ENCODE peak calls at places on chromosomes 5 and 9, in six cellular contexts. A, T, N, O, P and L are unnamed samples.

GRCh38 chr5:134125195-134126015 is 10.9 kb downstream of the TCF7 start:
- DNase-seq in A (peak), N (peak), O (peak), P (no peak), T (no peak), L (peak)

GRCh38 chr9:105117111-105117682 is 127.3 kb upstream of the SLC44A1 start:
- DNase-seq in A (no peak), N (no peak), O (no peak), T (no peak), P (no peak), L (no peak)

GRCh38 chr9:119412399-119412798 is 43.2 kb upstream of the BRINP1 start:
- DNase-seq in N (no peak), T (no peak), A (no peak), P (no peak), O (no peak), L (no peak)

GRCh38 chr5:68333649-68334549 is 118.3 kb downstream of the PIK3R1 start:
- DNase-seq in O (peak), T (no peak), N (peak), P (no peak), A (no peak), L (peak)

GRCh38 chr5:162274684-162275083 is 207.1 kb downstream of the GABRG2 start:
- DNase-seq in O (no peak), N (no peak), P (no peak), T (no peak), A (no peak), L (no peak)

GRCh38 chr5:35117960-35118359 is 70.2 kb upstream of the AGXT2 start:
- DNase-seq in N (peak), O (no peak), T (no peak), A (no peak), P (no peak), L (peak)

GRCh38 chr5:33120671-33121070 is 320.1 kb upstream of the TARS1 start:
- DNase-seq in T (no peak), P (no peak), A (no peak), N (peak), O (no peak), L (no peak)

GRCh38 chr5:62309107-62309506 is 3.1 kb downstream of the KIF2A start:
- DNase-seq in N (no peak), A (no peak), O (no peak), T (no peak), P (no peak), L (no peak)

GRCh38 chr5:68007446-68007845 is 208.1 kb upstream of the PIK3R1 start:
- DNase-seq in O (no peak), T (no peak), P (no peak), N (peak), A (no peak), L (no peak)

GRCh38 chr9:35277649-35278359 is 116.0 kb downstream of the UNC13B start:
- DNase-seq in N (peak), P (no peak), A (no peak), O (no peak), T (no peak), L (no peak)

GRCh38 chr5:170110403-170111087 is 4.8 kb downstream of the FOXI1 start:
- DNase-seq in P (no peak), O (no peak), N (no peak), T (no peak), A (no peak), L (no peak)

GRCh38 chr5:64487283-64487682 is 18.5 kb upstream of the RGS7BP start:
- DNase-seq in P (no peak), T (no peak), N (no peak), O (no peak), A (no peak), L (peak)

GRCh38 chr5:65198777-65199120 is 283.0 kb downstream of the ADAMTS6 start:
- DNase-seq in O (no peak), N (peak), P (no peak), A (no peak), T (no peak), L (peak)

GRCh38 chr9:25681270-25681669 is 3.0 kb upstream of the TUSC1 start:
- DNase-seq in P (no peak), N (peak), O (no peak), T (no peak), A (no peak), L (peak)

GRCh38 chr9:127567898-127568617 is 44.0 kb upstream of the STXBP1 start:
- DNase-seq in P (no peak), N (peak), A (peak), O (no peak), T (no peak), L (no peak)

GRCh38 chr9:120946259-120946658 is 19.7 kb upstream of the TRAF1 start:
- DNase-seq in T (no peak), O (no peak), N (peak), P (no peak), A (no peak), L (peak)

GRCh38 chr5:178695560-178695959 is 34.9 kb downstream of the ZNF354A start:
- DNase-seq in A (no peak), P (no peak), O (no peak), N (no peak), T (no peak), L (no peak)

GRCh38 chr5:173547579-173547978 is 68.9 kb downstream of the BOD1 start:
- DNase-seq in N (peak), P (no peak), T (no peak), O (no peak), A (no peak), L (peak)

GRCh38 chr5:143350790-143351603 is 52.5 kb downstream of the NR3C1 start:
- DNase-seq in O (peak), T (no peak), N (peak), P (no peak), A (no peak), L (peak)

GRCh38 chr5:107217721-107218130 is 453.0 kb downstream of the EFNA5 start:
- DNase-seq in N (no peak), T (no peak), A (no peak), O (peak), P (no peak), L (peak)

GRCh38 chr5:41003670-41004376 is 67.3 kb downstream of the MROH2B start:
- DNase-seq in N (no peak), T (no peak), A (no peak), O (no peak), P (no peak), L (no peak)

GRCh38 chr5:158560170-158560569 is 539.5 kb downstream of the EBF1 start:
- DNase-seq in O (no peak), T (no peak), A (no peak), N (peak), P (peak), L (peak)

GRCh38 chr5:136191304-136192014 is 1.5 kb downstream of the SMIM32 start:
- DNase-seq in N (peak), P (no peak), A (peak), O (no peak), T (no peak), L (no peak)

GRCh38 chr5:137510671-137511070 is 11.5 kb upstream of the SPOCK1 start:
- DNase-seq in A (no peak), O (no peak), P (no peak), T (no peak), N (no peak), L (no peak)

GRCh38 chr9:113331780-113332179 is 8.3 kb downstream of the WDR31 start:
- DNase-seq in A (no peak), P (no peak), N (no peak), T (peak), O (no peak), L (no peak)

GRCh38 chr5:178249191-178249989 is 16.8 kb upstream of the PHYKPL start:
- DNase-seq in N (peak), P (no peak), T (no peak), A (no peak), O (no peak), L (peak)

GRCh38 chr5:115246361-115246991 is 16.2 kb downstream of the PGGT1B start:
- DNase-seq in N (peak), T (peak), O (peak), P (peak), A (peak), L (peak)

GRCh38 chr9:122219856-122220672 is 8.7 kb downstream of the LHX6 start:
- DNase-seq in A (peak), N (peak), P (no peak), O (no peak), T (no peak), L (no peak)

GRCh38 chr5:14147210-14147609 is 4.1 kb downstream of the TRIO start:
- DNase-seq in N (no peak), O (no peak), A (no peak), T (no peak), P (no peak), L (no peak)

GRCh38 chr9:92992549-92992948 is 45.2 kb downstream of the FGD3 start:
- DNase-seq in P (no peak), T (no peak), N (no peak), O (no peak), A (no peak), L (no peak)

GRCh38 chr5:73890569-73890968 is 264.6 kb downstream of the ARHGEF28 start:
- DNase-seq in T (no peak), N (no peak), A (no peak), O (no peak), P (no peak), L (no peak)

GRCh38 chr9:107397076-107398049 is 92.2 kb downstream of the KLF4 start:
- DNase-seq in O (no peak), P (no peak), N (peak), A (no peak), T (peak), L (peak)

GRCh38 chr9:136927343-136928261 is 16.9 kb downstream of the FBXW5 start:
- DNase-seq in A (no peak), O (no peak), P (no peak), N (no peak), T (no peak), L (no peak)

GRCh38 chr9:136928591-136928990 is 15.9 kb downstream of the FBXW5 start:
- DNase-seq in O (no peak), T (no peak), N (no peak), A (no peak), P (no peak), L (no peak)

GRCh38 chr9:136926749-136927148 is 17.8 kb downstream of the FBXW5 start:
- DNase-seq in O (no peak), A (no peak), N (no peak), P (no peak), T (no peak), L (no peak)

GRCh38 chr9:136931615-136932130 is 12.9 kb downstream of the FBXW5 start:
- DNase-seq in O (no peak), A (no peak), N (no peak), P (no peak), T (no peak), L (no peak)

DNA sequence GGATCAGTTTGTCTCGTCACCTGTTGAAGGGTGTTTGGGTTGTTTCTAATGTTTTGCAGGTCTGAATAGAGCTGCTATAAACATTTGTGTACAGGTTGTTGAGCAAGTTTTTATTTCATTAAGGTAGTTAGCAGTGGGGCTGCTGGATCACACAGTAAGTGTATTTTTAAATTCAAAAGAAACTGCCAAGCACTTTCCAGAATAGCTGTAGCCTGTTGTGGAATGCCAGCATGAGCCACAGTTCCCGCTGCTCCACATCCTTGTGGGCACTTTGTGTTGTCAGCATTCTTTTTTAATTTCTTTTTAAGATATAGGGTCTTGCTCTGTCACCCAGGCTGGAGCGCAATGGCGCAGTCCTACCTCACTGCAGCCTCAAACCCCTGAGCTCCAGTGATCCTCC is 14.5 kb downstream of the FBXW5 start:
- DNase-seq in O (no peak), N (no peak), P (no peak), T (no peak), A (no peak), L (no peak)
- TF ChIP-seq EZH2phosphoT487 in O (no peak), N (no peak), P (no peak), T (no peak), A (no peak), L (no peak)

GRCh38 chr9:130173462-130173876 is 1.3 kb downstream of the NCS1 start:
- DNase-seq in N (peak), P (no peak), O (no peak), A (peak), T (no peak), L (no peak)
- TF ChIP-seq EZH2phosphoT487 in N (no peak), P (no peak), O (no peak), A (no peak), T (no peak), L (no peak)

GRCh38 chr5:43425965-43426364 is 13.8 kb upstream of the CCL28 start:
- DNase-seq in O (no peak), P (no peak), N (peak), A (no peak), T (no peak), L (peak)
- TF ChIP-seq EZH2phosphoT487 in O (no peak), P (no peak), N (no peak), A (no peak), T (no peak), L (no peak)

DNA sequence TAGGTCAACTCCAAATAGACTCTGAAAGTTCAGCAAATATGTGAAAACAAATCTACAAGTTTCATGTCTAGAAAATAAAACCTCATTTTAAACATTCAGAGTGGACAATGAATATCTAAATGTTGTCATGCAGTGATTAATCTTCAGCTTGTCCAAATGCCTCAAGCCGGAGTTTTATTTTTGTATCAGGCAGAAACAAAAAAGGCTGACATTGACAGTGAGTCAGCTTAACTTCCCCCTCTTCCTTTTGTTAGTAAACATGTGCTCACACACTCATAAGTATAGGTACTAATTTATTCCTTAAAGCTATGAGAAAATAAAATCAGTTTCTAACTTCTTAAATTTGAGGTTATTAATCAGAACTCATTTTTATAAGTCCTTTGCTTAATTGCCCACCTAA is 467.9 kb upstream of the DAB2 start:
- DNase-seq in O (no peak), P (no peak), T (peak), A (no peak), N (peak), L (peak)
- TF ChIP-seq EZH2phosphoT487 in O (no peak), P (no peak), T (no peak), A (no peak), N (no peak), L (no peak)

GRCh38 chr5:171743786-171744076 is 41.9 kb upstream of the SMIM23 start:
- DNase-seq in N (no peak), P (no peak), O (no peak), A (no peak), T (no peak), L (no peak)
- TF ChIP-seq EZH2phosphoT487 in N (no peak), P (no peak), O (no peak), A (no peak), T (no peak), L (no peak)

GRCh38 chr5:167755420-167755819 is 536.0 kb upstream of the WWC1 start:
- DNase-seq in O (no peak), P (no peak), N (no peak), T (no peak), A (no peak), L (no peak)
- TF ChIP-seq EZH2phosphoT487 in O (no peak), P (no peak), N (no peak), T (no peak), A (no peak), L (no peak)

DNA sequence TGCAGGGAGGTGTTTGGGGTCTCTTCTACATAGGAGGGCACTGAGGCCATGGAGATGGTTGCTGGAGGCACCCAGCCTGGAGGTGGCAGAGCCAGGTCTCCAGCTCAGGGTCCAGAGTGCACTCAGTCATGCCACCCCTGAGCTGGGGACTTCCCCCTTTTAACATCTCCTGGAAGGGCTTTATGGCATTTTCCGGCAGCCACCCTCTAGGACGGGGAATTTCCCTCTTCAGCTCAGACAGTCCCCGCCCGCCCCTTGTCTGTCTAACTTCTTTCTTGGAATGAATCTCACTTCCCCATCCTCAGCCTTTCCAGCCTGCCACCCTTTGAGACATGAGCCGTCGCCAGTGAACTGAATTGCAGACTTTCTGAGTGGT is 49.9 kb downstream of the COL15A1 start:
- DNase-seq in O (no peak), A (no peak), P (no peak), T (no peak), N (no peak), L (no peak)
- TF ChIP-seq EZH2phosphoT487 in O (no peak), A (no peak), P (no peak), T (no peak), N (no peak), L (no peak)

GRCh38 chr9:111661150-111661801 is at the start of gene GNG10:
- DNase-seq in N (peak), P (peak), A (peak), O (no peak), T (peak), L (peak)
- TF ChIP-seq EZH2phosphoT487 in N (no peak), P (no peak), A (no peak), O (no peak), T (no peak), L (no peak)

GRCh38 chr5:175688352-175689146 is 30.7 kb downstream of the HRH2 start:
- DNase-seq in T (no peak), N (no peak), A (no peak), O (no peak), P (no peak), L (no peak)

GRCh38 chr5:175690586-175690985 is 32.7 kb downstream of the HRH2 start:
- DNase-seq in T (no peak), O (no peak), P (no peak), N (no peak), A (no peak), L (no peak)

GRCh38 chr5:175687231-175687701 is 29.4 kb downstream of the HRH2 start:
- DNase-seq in N (no peak), P (no peak), T (no peak), O (no peak), A (no peak), L (no peak)

GRCh38 chr5:175690025-175690424 is 32.2 kb downstream of the HRH2 start:
- DNase-seq in N (no peak), P (no peak), T (no peak), A (no peak), O (no peak), L (no peak)

GRCh38 chr5:175689147-175689991 is 31.5 kb downstream of the HRH2 start:
- DNase-seq in P (no peak), A (no peak), O (no peak), N (peak), T (no peak), L (no peak)
- TF ChIP-seq EZH2phosphoT487 in P (no peak), A (no peak), O (no peak), N (no peak), T (no peak), L (no peak)